ENCODE peak calls at places on chromosomes 16 and 17, in seven cellular contexts. One of them, this sample, is unnamed.

GRCh38 chr16:89678258-89678657 is 8.2 kb upstream of the CDK10 start:
- DNase-seq in tibial artery: no peak
- DNase-seq in right lobe of liver: no peak
- DNase-seq in choroid plexus epithelial cell: no peak
- DNase-seq in AG04449: no peak
- DNase-seq in heart right ventricle: no peak
- DNase-seq in breast epithelium: no peak
- DNase-seq in this sample: no peak

GRCh38 chr17:68103148-68103547 is 67.6 kb downstream of the KPNA2 start:
- DNase-seq in right lobe of liver: no peak
- DNase-seq in tibial artery: no peak
- DNase-seq in choroid plexus epithelial cell: no peak
- DNase-seq in AG04449: no peak
- DNase-seq in breast epithelium: no peak
- DNase-seq in heart right ventricle: no peak
- DNase-seq in this sample: no peak

GRCh38 chr17:6098466-6099180 is 28.4 kb downstream of the WSCD1 start:
- DNase-seq in heart right ventricle: no peak
- DNase-seq in breast epithelium: peak
- DNase-seq in AG04449: no peak
- DNase-seq in tibial artery: peak
- DNase-seq in right lobe of liver: no peak
- DNase-seq in choroid plexus epithelial cell: no peak
- DNase-seq in this sample: no peak

GRCh38 chr16:81366316-81366932 is 51.7 kb downstream of the GAN start:
- DNase-seq in heart right ventricle: no peak
- DNase-seq in tibial artery: no peak
- DNase-seq in breast epithelium: no peak
- DNase-seq in right lobe of liver: no peak
- DNase-seq in AG04449: no peak
- DNase-seq in choroid plexus epithelial cell: peak
- DNase-seq in this sample: no peak

GRCh38 chr17:46875849-46876352 is 24.5 kb downstream of the WNT9B start:
- DNase-seq in choroid plexus epithelial cell: no peak
- DNase-seq in breast epithelium: no peak
- DNase-seq in heart right ventricle: no peak
- DNase-seq in right lobe of liver: no peak
- DNase-seq in tibial artery: no peak
- DNase-seq in AG04449: no peak
- DNase-seq in this sample: no peak

GRCh38 chr17:16465861-16466338 is 26.1 kb downstream of the LRRC75A start:
- DNase-seq in heart right ventricle: no peak
- DNase-seq in right lobe of liver: no peak
- DNase-seq in AG04449: no peak
- DNase-seq in choroid plexus epithelial cell: no peak
- DNase-seq in tibial artery: no peak
- DNase-seq in breast epithelium: no peak
- DNase-seq in this sample: no peak

GRCh38 chr17:30905742-30906100 is 317 bp downstream of the TEFM start:
- DNase-seq in AG04449: no peak
- DNase-seq in choroid plexus epithelial cell: no peak
- DNase-seq in right lobe of liver: no peak
- DNase-seq in heart right ventricle: no peak
- DNase-seq in breast epithelium: no peak
- DNase-seq in tibial artery: no peak
- DNase-seq in this sample: no peak

GRCh38 chr16:84864266-84864955 is 44.6 kb downstream of the CRISPLD2 start:
- DNase-seq in right lobe of liver: no peak
- DNase-seq in heart right ventricle: no peak
- DNase-seq in breast epithelium: no peak
- DNase-seq in tibial artery: no peak
- DNase-seq in AG04449: no peak
- DNase-seq in choroid plexus epithelial cell: no peak
- DNase-seq in this sample: no peak

GRCh38 chr17:43701318-43701743 is 39.6 kb upstream of the MEOX1 start:
- DNase-seq in heart right ventricle: no peak
- DNase-seq in right lobe of liver: no peak
- DNase-seq in AG04449: no peak
- DNase-seq in choroid plexus epithelial cell: peak
- DNase-seq in breast epithelium: no peak
- DNase-seq in tibial artery: no peak
- DNase-seq in this sample: no peak

GRCh38 chr17:59466943-59467801 is 98.2 kb upstream of the DHX40 start:
- DNase-seq in heart right ventricle: no peak
- DNase-seq in right lobe of liver: no peak
- DNase-seq in tibial artery: no peak
- DNase-seq in choroid plexus epithelial cell: no peak
- DNase-seq in AG04449: no peak
- DNase-seq in breast epithelium: no peak
- DNase-seq in this sample: no peak

GRCh38 chr16:20409398-20410152 is at the start of gene ACSM5:
- DNase-seq in AG04449: no peak
- DNase-seq in breast epithelium: no peak
- DNase-seq in right lobe of liver: peak
- DNase-seq in heart right ventricle: peak
- DNase-seq in choroid plexus epithelial cell: no peak
- DNase-seq in tibial artery: peak
- DNase-seq in this sample: no peak

GRCh38 chr16:69366431-69366830 is 14.8 kb upstream of the TMED6 start:
- DNase-seq in right lobe of liver: no peak
- DNase-seq in tibial artery: no peak
- DNase-seq in choroid plexus epithelial cell: no peak
- DNase-seq in heart right ventricle: no peak
- DNase-seq in AG04449: no peak
- DNase-seq in breast epithelium: no peak
- DNase-seq in this sample: no peak

GRCh38 chr16:728131-728889 is 1.4 kb downstream of the HAGHL start:
- DNase-seq in breast epithelium: no peak
- DNase-seq in tibial artery: no peak
- DNase-seq in choroid plexus epithelial cell: peak
- DNase-seq in AG04449: no peak
- DNase-seq in right lobe of liver: peak
- DNase-seq in heart right ventricle: peak
- DNase-seq in this sample: no peak

GRCh38 chr16:67016143-67016542 is 12.8 kb upstream of the CBFB start:
- DNase-seq in heart right ventricle: no peak
- DNase-seq in choroid plexus epithelial cell: no peak
- DNase-seq in tibial artery: peak
- DNase-seq in AG04449: no peak
- DNase-seq in breast epithelium: peak
- DNase-seq in right lobe of liver: no peak
- DNase-seq in this sample: no peak

GRCh38 chr17:31877911-31878702 is 19.1 kb upstream of the COPRS start:
- DNase-seq in right lobe of liver: no peak
- DNase-seq in breast epithelium: no peak
- DNase-seq in heart right ventricle: no peak
- DNase-seq in tibial artery: peak
- DNase-seq in choroid plexus epithelial cell: peak
- DNase-seq in AG04449: peak
- DNase-seq in this sample: no peak

GRCh38 chr16:9091867-9092281 is 430 bp downstream of the HAPSTR1 start:
- DNase-seq in right lobe of liver: peak
- DNase-seq in breast epithelium: peak
- DNase-seq in AG04449: no peak
- DNase-seq in heart right ventricle: no peak
- DNase-seq in choroid plexus epithelial cell: no peak
- DNase-seq in tibial artery: peak
- DNase-seq in this sample: no peak

GRCh38 chr17:50953831-50954601 is 87.9 kb upstream of the TOB1 start:
- DNase-seq in heart right ventricle: peak
- DNase-seq in breast epithelium: no peak
- DNase-seq in tibial artery: no peak
- DNase-seq in choroid plexus epithelial cell: peak
- DNase-seq in right lobe of liver: no peak
- DNase-seq in AG04449: no peak
- DNase-seq in this sample: no peak

GRCh38 chr16:81276323-81276722 is 37.8 kb downstream of the BCO1 start:
- DNase-seq in tibial artery: no peak
- DNase-seq in right lobe of liver: no peak
- DNase-seq in AG04449: no peak
- DNase-seq in choroid plexus epithelial cell: no peak
- DNase-seq in heart right ventricle: no peak
- DNase-seq in breast epithelium: no peak
- DNase-seq in this sample: no peak

GRCh38 chr17:16122697-16123434 is 92.5 kb downstream of the NCOR1 start:
- DNase-seq in breast epithelium: no peak
- DNase-seq in choroid plexus epithelial cell: peak
- DNase-seq in heart right ventricle: no peak
- DNase-seq in AG04449: no peak
- DNase-seq in tibial artery: no peak
- DNase-seq in right lobe of liver: no peak
- DNase-seq in this sample: no peak

GRCh38 chr17:16818821-16819683 is 129.0 kb downstream of the CCDC144A start:
- DNase-seq in right lobe of liver: no peak
- DNase-seq in choroid plexus epithelial cell: no peak
- DNase-seq in tibial artery: peak
- DNase-seq in AG04449: no peak
- DNase-seq in breast epithelium: no peak
- DNase-seq in heart right ventricle: peak
- DNase-seq in this sample: no peak

GRCh38 chr16:1870365-1871082 is 1.4 kb downstream of the MEIOB start:
- DNase-seq in right lobe of liver: peak
- DNase-seq in AG04449: peak
- DNase-seq in breast epithelium: no peak
- DNase-seq in choroid plexus epithelial cell: peak
- DNase-seq in tibial artery: no peak
- DNase-seq in heart right ventricle: no peak
- DNase-seq in this sample: no peak

GRCh38 chr17:7558544-7559306 is at the start of gene TNFSF13:
- DNase-seq in AG04449: no peak
- DNase-seq in heart right ventricle: peak
- DNase-seq in breast epithelium: no peak
- DNase-seq in choroid plexus epithelial cell: no peak
- DNase-seq in tibial artery: peak
- DNase-seq in right lobe of liver: peak
- DNase-seq in this sample: no peak
- H3K4me3 ChIP-seq in AG04449: no peak
- H3K4me3 ChIP-seq in heart right ventricle: peak
- H3K4me3 ChIP-seq in breast epithelium: peak
- H3K4me3 ChIP-seq in choroid plexus epithelial cell: peak
- H3K4me3 ChIP-seq in tibial artery: peak
- H3K4me3 ChIP-seq in right lobe of liver: peak
- H3K4me3 ChIP-seq in this sample: peak

GRCh38 chr17:79272666-79273219 is 198.1 kb downstream of the ENGASE start:
- DNase-seq in choroid plexus epithelial cell: peak
- DNase-seq in tibial artery: no peak
- DNase-seq in heart right ventricle: no peak
- DNase-seq in breast epithelium: no peak
- DNase-seq in AG04449: no peak
- DNase-seq in right lobe of liver: peak
- DNase-seq in this sample: no peak
- TF ChIP-seq CTCF in choroid plexus epithelial cell: no peak
- TF ChIP-seq CTCF in tibial artery: no peak
- TF ChIP-seq CTCF in heart right ventricle: no peak
- TF ChIP-seq CTCF in breast epithelium: no peak
- TF ChIP-seq CTCF in AG04449: no peak
- TF ChIP-seq CTCF in right lobe of liver: no peak
- TF ChIP-seq CTCF in this sample: no peak

GRCh38 chr16:47638175-47638574 is 177.0 kb downstream of the PHKB start:
- DNase-seq in breast epithelium: no peak
- DNase-seq in heart right ventricle: no peak
- DNase-seq in right lobe of liver: no peak
- DNase-seq in tibial artery: no peak
- DNase-seq in choroid plexus epithelial cell: no peak
- DNase-seq in AG04449: no peak
- DNase-seq in this sample: no peak

GRCh38 chr16:47646914-47647313 is 185.8 kb downstream of the PHKB start:
- DNase-seq in heart right ventricle: no peak
- DNase-seq in tibial artery: no peak
- DNase-seq in breast epithelium: no peak
- DNase-seq in right lobe of liver: no peak
- DNase-seq in AG04449: no peak
- DNase-seq in choroid plexus epithelial cell: no peak
- DNase-seq in this sample: no peak

GRCh38 chr16:47644661-47645060 is 183.5 kb downstream of the PHKB start:
- DNase-seq in right lobe of liver: no peak
- DNase-seq in choroid plexus epithelial cell: peak
- DNase-seq in tibial artery: no peak
- DNase-seq in breast epithelium: no peak
- DNase-seq in heart right ventricle: no peak
- DNase-seq in AG04449: no peak
- DNase-seq in this sample: no peak

GRCh38 chr16:47644166-47644565 is 183.0 kb downstream of the PHKB start:
- DNase-seq in breast epithelium: no peak
- DNase-seq in choroid plexus epithelial cell: peak
- DNase-seq in heart right ventricle: no peak
- DNase-seq in right lobe of liver: peak
- DNase-seq in AG04449: peak
- DNase-seq in tibial artery: no peak
- DNase-seq in this sample: no peak

DNA sequence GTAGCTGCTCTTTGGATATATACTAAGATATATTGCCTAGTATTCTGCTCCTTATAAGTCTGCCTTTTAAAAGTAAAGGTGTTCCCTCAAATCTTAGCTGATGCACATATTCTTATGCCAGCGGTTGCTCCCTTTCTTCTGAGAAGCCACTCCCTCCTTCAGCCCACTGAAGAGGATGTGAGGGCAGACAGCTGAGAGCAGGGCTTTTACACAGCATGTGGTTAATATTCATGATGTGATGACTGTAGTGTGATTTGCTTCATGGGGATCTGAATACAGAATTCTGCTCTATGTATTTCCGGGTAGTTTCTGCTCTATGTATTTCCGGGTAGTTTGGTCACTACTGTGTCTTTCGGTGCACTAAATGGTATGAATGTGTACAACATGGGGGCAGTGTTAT is 182.5 kb downstream of the PHKB start:
- DNase-seq in heart right ventricle: no peak
- DNase-seq in AG04449: no peak
- DNase-seq in choroid plexus epithelial cell: peak
- DNase-seq in breast epithelium: no peak
- DNase-seq in right lobe of liver: no peak
- DNase-seq in tibial artery: no peak
- DNase-seq in this sample: no peak
- H3K4me3 ChIP-seq in heart right ventricle: no peak
- H3K4me3 ChIP-seq in AG04449: no peak
- H3K4me3 ChIP-seq in choroid plexus epithelial cell: no peak
- H3K4me3 ChIP-seq in breast epithelium: no peak
- H3K4me3 ChIP-seq in right lobe of liver: no peak
- H3K4me3 ChIP-seq in tibial artery: no peak
- H3K4me3 ChIP-seq in this sample: no peak

GRCh38 chr17:39194089-39194984 is 3.1 kb downstream of the CACNB1 start:
- DNase-seq in right lobe of liver: peak
- DNase-seq in tibial artery: peak
- DNase-seq in choroid plexus epithelial cell: peak
- DNase-seq in breast epithelium: no peak
- DNase-seq in AG04449: no peak
- DNase-seq in heart right ventricle: peak
- DNase-seq in this sample: no peak
- TF ChIP-seq CTCF in right lobe of liver: no peak
- TF ChIP-seq CTCF in tibial artery: peak
- TF ChIP-seq CTCF in choroid plexus epithelial cell: peak
- TF ChIP-seq CTCF in breast epithelium: no peak
- TF ChIP-seq CTCF in AG04449: peak
- TF ChIP-seq CTCF in heart right ventricle: peak
- TF ChIP-seq CTCF in this sample: no peak

GRCh38 chr17:45318561-45319230 is 1.9 kb upstream of the MAP3K14 start:
- DNase-seq in heart right ventricle: no peak
- DNase-seq in right lobe of liver: no peak
- DNase-seq in AG04449: no peak
- DNase-seq in tibial artery: no peak
- DNase-seq in breast epithelium: no peak
- DNase-seq in choroid plexus epithelial cell: no peak
- DNase-seq in this sample: no peak
- H3K4me3 ChIP-seq in heart right ventricle: no peak
- H3K4me3 ChIP-seq in right lobe of liver: no peak
- H3K4me3 ChIP-seq in AG04449: no peak
- H3K4me3 ChIP-seq in tibial artery: no peak
- H3K4me3 ChIP-seq in breast epithelium: no peak
- H3K4me3 ChIP-seq in choroid plexus epithelial cell: no peak
- H3K4me3 ChIP-seq in this sample: no peak